ENCODE peak calls at places on chromosomes 7 and 10, in nine cellular contexts. R is adipocyte; O is left ventricle myocardium superior; P is fibroblast of the conjunctiva; T is Calu3; L is WERI-Rb-1; D is stimulated activated CD4-positive, alpha-beta T cell treated with anti-CD3 and anti-CD28 coated beads, TNF-alpha, amount 100 ng/mL, for 48 hours; E is T-helper 17 cell; J is tibial artery. B is an unnamed sample.

GRCh38 chr10:69503001-69503895 is 52.0 kb downstream of the TSPAN15 start:
- DNase-seq in R (no peak), O (peak; percentile 9), P (no peak), T (no peak), L (no peak), D (no peak), E (no peak), J (no peak), B (no peak)

GRCh38 chr7:48748081-48748833 is 176.1 kb upstream of the CDC14C start:
- DNase-seq in R (no peak), O (no peak), P (no peak), T (no peak), L (no peak), D (no peak), E (no peak), J (no peak), B (peak; percentile 61)

GRCh38 chr10:104089621-104090020 is 3.9 kb upstream of the COL17A1 start:
- DNase-seq in R (no peak), O (no peak), P (no peak), T (no peak), L (no peak), D (no peak), E (no peak), J (no peak), B (no peak)

GRCh38 chr10:131852161-131852822 is 48.5 kb upstream of the PPP2R2D start:
- DNase-seq in R (no peak), O (peak; percentile 15), P (no peak), T (no peak), L (no peak), D (no peak), E (no peak), J (peak; percentile 41), B (peak; percentile 56)

GRCh38 chr7:90570373-90570959 is 25.7 kb upstream of the CDK14 start:
- DNase-seq in R (no peak), O (no peak), P (no peak), T (no peak), L (no peak), D (no peak), E (no peak), J (no peak), B (no peak)

GRCh38 chr7:26348987-26349809 is 57.5 kb downstream of the SNX10 start:
- DNase-seq in R (no peak), O (no peak), P (no peak), T (no peak), L (no peak), D (no peak), E (no peak), J (no peak), B (no peak)

GRCh38 chr7:83468251-83468739 is 180.6 kb downstream of the SEMA3E start:
- DNase-seq in R (peak; percentile 95), O (peak; percentile 52), P (peak; percentile 96), T (peak; percentile 83), L (no peak), D (no peak), E (no peak), J (peak; percentile 83), B (peak; percentile 83)

GRCh38 chr10:128643658-128644057 is 517.4 kb upstream of the MKI67 start:
- DNase-seq in R (no peak), O (no peak), P (no peak), T (no peak), L (no peak), D (no peak), E (no peak), J (no peak), B (no peak)

GRCh38 chr7:71694678-71695077 is 562.7 kb downstream of the GALNT17 start:
- DNase-seq in R (no peak), O (no peak), P (no peak), T (no peak), L (no peak), D (no peak), E (no peak), J (no peak), B (no peak)

GRCh38 chr10:112938808-112939482 is 11.1 kb upstream of the TCF7L2 start:
- DNase-seq in R (no peak), O (no peak), P (no peak), T (no peak), L (peak; percentile 16), D (no peak), E (no peak), J (no peak), B (no peak)

GRCh38 chr7:64889686-64890162 is 13.3 kb upstream of the ZNF273 start:
- DNase-seq in R (no peak), O (no peak), P (no peak), T (no peak), L (no peak), D (no peak), E (no peak), J (no peak), B (no peak)

GRCh38 chr7:148270576-148270975 is 320.0 kb upstream of the C7orf33 start:
- DNase-seq in R (no peak), O (no peak), P (no peak), T (no peak), L (no peak), D (no peak), E (no peak), J (no peak), B (no peak)

GRCh38 chr7:66198956-66199355 is 6.2 kb upstream of the TPST1 start:
- DNase-seq in R (no peak), O (no peak), P (no peak), T (no peak), L (no peak), D (no peak), E (no peak), J (peak; percentile 27), B (peak; percentile 31)

GRCh38 chr7:41448104-41448503 is 254.8 kb downstream of the INHBA start:
- DNase-seq in R (peak; percentile 88), O (no peak), P (peak; percentile 56), T (no peak), L (no peak), D (no peak), E (no peak), J (no peak), B (no peak)

GRCh38 chr7:116674508-116675173 is 2.6 kb downstream of the MET start:
- DNase-seq in R (peak; percentile 41), O (no peak), P (no peak), T (no peak), L (no peak), D (no peak), E (no peak), J (no peak), B (no peak)

GRCh38 chr7:137007001-137007725 is 138.7 kb downstream of the CHRM2 start:
- DNase-seq in R (peak; percentile 72), O (no peak), P (no peak), T (no peak), L (no peak), D (no peak), E (no peak), J (no peak), B (no peak)

GRCh38 chr10:99815611-99816010 is 33.2 kb downstream of the ABCC2 start:
- DNase-seq in R (peak; percentile 13), O (no peak), P (no peak), T (no peak), L (no peak), D (no peak), E (no peak), J (no peak), B (no peak)

B was measured in kidney.